ENCODE peak calls at places on chromosomes 1 and 21, in seven cellular contexts. H is Panc1; X is astrocyte of the spinal cord; B is heart left ventricle; P is uterus; E is aorta; R is CD8-positive, alpha-beta memory T cell. T is an unnamed sample.

GRCh38 chr21:44958471-44959191 is 18.8 kb downstream of the SLX9 start:
- DNase-seq in R (no peak), H (no peak), B (peak; percentile 92), X (peak; percentile 91), E (peak; percentile 92), P (peak; percentile 86), T (peak; percentile 95)

GRCh38 chr1:205239078-205239477 is 11.3 kb downstream of the TMCC2 start:
- DNase-seq in H (no peak), P (no peak), E (peak; percentile 30), B (no peak), R (no peak), X (no peak), T (no peak)

GRCh38 chr1:88983791-88984552 is 8.5 kb downstream of the KYAT3 start:
- DNase-seq in E (no peak), B (peak; percentile 32), H (peak; percentile 64), P (no peak), X (peak; percentile 63), R (no peak), T (no peak)

GRCh38 chr1:21932127-21932526 is 5.0 kb downstream of the HSPG2 start:
- DNase-seq in X (no peak), R (no peak), E (peak; percentile 58), H (no peak), P (peak; percentile 77), B (no peak), T (no peak)

GRCh38 chr1:168550971-168551370 is 7.2 kb upstream of the XCL2 start:
- DNase-seq in B (no peak), X (no peak), E (no peak), H (no peak), P (no peak), R (no peak), T (no peak)

GRCh38 chr1:46535063-46535462 is 16.4 kb downstream of the KNCN start:
- DNase-seq in X (no peak), R (no peak), H (peak; percentile 25), P (no peak), E (no peak), B (no peak), T (no peak)

GRCh38 chr1:233022246-233022645 is 71.8 kb downstream of the NTPCR start:
- DNase-seq in R (no peak), X (no peak), H (no peak), P (no peak), B (no peak), E (no peak), T (no peak)

GRCh38 chr1:6490181-6491075 is 1.0 kb downstream of the PLEKHG5 start:
- DNase-seq in R (peak; percentile 29), X (peak; percentile 81), B (peak; percentile 62), P (peak; percentile 30), E (no peak), H (no peak), T (peak; percentile 57)

GRCh38 chr1:241366196-241366595 is 9.2 kb upstream of the RGS7 start:
- DNase-seq in X (no peak), P (no peak), H (no peak), R (no peak), B (no peak), E (no peak), T (no peak)

GRCh38 chr21:46345861-46346260 is 21.9 kb downstream of the PCNT start:
- DNase-seq in R (no peak), E (no peak), X (no peak), B (no peak), P (no peak), H (no peak), T (no peak)

GRCh38 chr1:51636191-51636590 is 19.3 kb downstream of the OSBPL9 start:
- DNase-seq in B (no peak), R (no peak), X (no peak), E (no peak), H (no peak), P (no peak), T (no peak)

GRCh38 chr1:201110616-201111015 is 1.6 kb downstream of the CACNA1S start:
- DNase-seq in P (no peak), B (no peak), E (no peak), X (no peak), H (no peak), R (no peak), T (no peak)
- H3K4me3 ChIP-seq in P (no peak overlapping the region), B (no peak overlapping the region), E (no peak overlapping the region), X (no peak overlapping the region), H (no peak overlapping the region), R (no peak overlapping the region), T (no peak overlapping the region)

DNA sequence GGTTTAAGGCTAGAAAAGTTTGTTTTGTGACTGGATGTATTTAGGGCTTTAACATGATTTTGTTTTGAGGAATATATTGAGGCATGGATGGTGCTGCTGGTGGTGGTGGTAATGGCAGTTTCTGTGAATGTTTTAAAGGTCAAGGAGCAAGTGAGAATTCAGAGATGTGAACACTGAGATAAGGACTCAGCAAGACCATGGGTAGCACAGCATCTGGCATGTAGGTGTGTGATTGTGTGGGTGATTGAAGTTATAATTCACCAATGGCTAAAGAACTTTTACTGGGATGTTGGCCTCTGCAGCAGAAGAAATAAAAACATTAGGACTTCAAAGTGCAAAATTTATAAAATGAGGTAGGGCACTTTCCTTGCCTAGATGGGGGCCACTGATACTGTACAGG is 65.9 kb downstream of the MACF1 start:
- DNase-seq in P (no peak), E (no peak), H (no peak), X (no peak), R (no peak), B (no peak), T (no peak)
- H3K4me3 ChIP-seq in P (peak overlapping the region; percentile 12), E (no peak overlapping the region), H (no peak overlapping the region), X (peak overlapping the region; percentile 12), R (no peak overlapping the region), B (no peak overlapping the region), T (no peak overlapping the region)

DNA sequence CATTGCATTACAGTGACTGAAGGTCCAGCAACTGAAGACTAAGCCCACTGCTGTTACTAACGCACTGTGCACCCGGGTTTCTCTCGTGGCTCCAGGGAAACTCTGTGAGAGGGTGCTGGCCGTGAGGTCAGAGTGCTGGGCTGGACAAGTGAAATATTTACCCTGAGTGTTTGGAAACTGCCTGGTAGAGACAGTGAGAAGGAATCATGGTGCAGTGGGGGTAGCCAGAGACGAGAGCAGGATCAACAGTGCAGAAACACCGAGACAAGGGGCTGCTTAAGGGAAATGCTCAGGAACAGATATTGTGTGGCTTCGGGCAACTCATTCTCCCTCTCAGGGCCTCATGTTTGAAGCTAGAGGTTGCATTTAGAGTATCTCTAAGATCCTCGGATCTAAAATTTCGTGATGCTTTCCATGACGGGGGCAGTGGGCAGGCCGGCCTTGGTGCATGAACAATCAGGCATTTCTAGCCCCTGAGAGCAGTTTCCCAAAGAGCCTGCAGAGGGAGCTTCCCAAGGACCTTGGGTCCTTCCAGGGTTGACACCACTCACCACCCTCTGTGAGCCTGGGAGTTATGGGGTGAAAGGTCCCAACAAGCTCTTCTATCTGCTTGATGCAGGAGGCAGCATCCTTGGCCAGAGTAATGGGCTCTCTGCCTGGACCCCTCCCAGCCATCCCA is 9.7 kb downstream of the CD2 start:
- DNase-seq in B (no peak), R (no peak), X (no peak), H (no peak), E (no peak), P (no peak), T (no peak)
- H3K4me3 ChIP-seq in B (no peak overlapping the region), R (peak overlapping the region; percentile 64), X (no peak overlapping the region), H (no peak overlapping the region), E (no peak overlapping the region), P (no peak overlapping the region), T (no peak overlapping the region)

GRCh38 chr1:65149753-65150463 is 1.9 kb downstream of the AK4 start:
- DNase-seq in E (no peak), X (no peak), P (no peak), R (no peak), B (no peak), H (no peak), T (no peak)
- H3K4me3 ChIP-seq in E (peak overlapping the region; percentile 65), X (no peak overlapping the region), P (no peak overlapping the region), R (no peak overlapping the region), B (peak overlapping the region; percentile 70), H (no peak overlapping the region), T (no peak overlapping the region)

DNA sequence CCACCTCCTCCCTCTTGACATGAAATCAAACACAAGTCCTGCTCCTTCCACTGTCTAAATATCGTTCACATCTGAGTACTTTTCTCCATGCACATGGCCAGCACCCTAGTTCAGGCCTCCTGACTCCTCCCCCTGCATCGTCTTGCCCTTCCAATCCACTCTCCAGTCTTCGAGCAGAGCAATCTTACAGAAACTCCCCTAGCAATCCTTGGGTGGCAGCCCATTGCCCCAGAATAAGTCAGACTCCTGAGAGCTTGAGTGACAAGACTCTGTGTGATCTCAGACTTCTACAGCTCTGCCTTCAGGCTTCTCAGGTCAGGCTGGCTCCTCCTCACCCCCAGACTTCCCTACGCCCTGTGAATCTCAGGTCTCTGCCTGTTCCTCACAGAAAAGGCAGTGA is 5.5 kb downstream of the SH2D2A start:
- DNase-seq in P (no peak), H (no peak), E (no peak), B (no peak), X (no peak), R (no peak), T (no peak)
- H3K4me3 ChIP-seq in P (no peak overlapping the region), H (no peak overlapping the region), E (no peak overlapping the region), B (no peak overlapping the region), X (no peak overlapping the region), R (no peak overlapping the region), T (no peak overlapping the region)

GRCh38 chr1:31029031-31029430 is 36.5 kb downstream of the PUM1 start:
- DNase-seq in E (no peak), H (no peak), B (no peak), P (no peak), X (no peak), R (no peak), T (no peak)

GRCh38 chr1:31031330-31032143 is 34.0 kb downstream of the PUM1 start:
- DNase-seq in E (no peak), X (no peak), H (no peak), P (no peak), R (no peak), B (no peak), T (no peak)

GRCh38 chr1:31032266-31032665 is 33.3 kb downstream of the PUM1 start:
- DNase-seq in B (no peak), R (no peak), H (no peak), E (no peak), P (no peak), X (no peak), T (no peak)

GRCh38 chr1:31033573-31033972 is 31.9 kb downstream of the PUM1 start:
- DNase-seq in X (no peak), H (no peak), E (no peak), R (no peak), B (no peak), P (no peak), T (no peak)

GRCh38 chr1:31027693-31028526 is 37.6 kb downstream of the PUM1 start:
- DNase-seq in R (no peak), X (no peak), H (no peak), B (no peak), P (no peak), E (no peak), T (no peak)
- H3K4me3 ChIP-seq in R (no peak overlapping the region), X (no peak overlapping the region), H (no peak overlapping the region), B (no peak overlapping the region), P (no peak overlapping the region), E (no peak overlapping the region), T (no peak overlapping the region)